ENCODE peak calls at places on chromosomes 16 and 17, in five cellular contexts. N, L, I, M and E are unnamed samples.

GRCh38 chr17:15777297-15777696 is 45.2 kb downstream of the TBC1D26 start:
- DNase-seq in N (no peak), L (no peak), I (no peak), M (no peak), E (no peak)

GRCh38 chr17:64778367-64779290 is 116.5 kb upstream of the SMURF2 start:
- DNase-seq in N (no peak), L (no peak), I (no peak), M (no peak), E (no peak)

GRCh38 chr16:48156790-48157209 is 1.0 kb upstream of the ABCC12 start:
- DNase-seq in N (peak), L (peak), I (peak), M (peak), E (peak)

GRCh38 chr17:49723423-49723822 is 15.7 kb upstream of the SLC35B1 start:
- DNase-seq in N (no peak), L (no peak), I (no peak), M (no peak), E (no peak)

GRCh38 chr16:80080287-80080851 is 460.4 kb upstream of the DYNLRB2 start:
- DNase-seq in N (no peak), L (no peak), I (no peak), M (no peak), E (no peak)

GRCh38 chr17:39772415-39772814 is 34.7 kb downstream of the GRB7 start:
- DNase-seq in N (no peak), L (no peak), I (no peak), M (no peak), E (no peak)

GRCh38 chr16:4945560-4946502 is 8.9 kb upstream of the PPL start:
- DNase-seq in N (no peak), L (no peak), I (peak), M (peak), E (no peak)

GRCh38 chr17:64230551-64231408 is 32.3 kb downstream of the TEX2 start:
- DNase-seq in N (peak), L (no peak), I (peak), M (no peak), E (peak)

GRCh38 chr16:19844945-19845641 is 39.6 kb downstream of the GPRC5B start:
- DNase-seq in N (peak), L (no peak), I (peak), M (no peak), E (peak)

GRCh38 chr16:71894229-71894920 is 956 bp upstream of the IST1 start:
- DNase-seq in N (no peak), L (no peak), I (peak), M (peak), E (peak)

GRCh38 chr16:69522732-69523404 is 42.9 kb upstream of the NFAT5 start:
- DNase-seq in N (no peak), L (no peak), I (no peak), M (peak), E (no peak)

GRCh38 chr17:48871551-48872351 is 20.8 kb upstream of the ATP5MC1 start:
- DNase-seq in N (no peak), L (no peak), I (no peak), M (no peak), E (peak)

GRCh38 chr17:17096438-17097178 is 54.4 kb downstream of the MPRIP start:
- DNase-seq in N (no peak), L (no peak), I (peak), M (no peak), E (no peak)

GRCh38 chr16:86789621-86790051 is 211.3 kb downstream of the FOXL1 start:
- DNase-seq in N (no peak), L (no peak), I (peak), M (no peak), E (no peak)

GRCh38 chr17:42189651-42189965 is 4.4 kb upstream of the HCRT start:
- DNase-seq in N (no peak), L (no peak), I (no peak), M (no peak), E (no peak)

GRCh38 chr17:69287168-69287567 is 39.8 kb downstream of the ABCA5 start:
- DNase-seq in N (no peak), L (no peak), I (no peak), M (peak), E (peak)

GRCh38 chr16:2428787-2429036 is 535 bp upstream of the CCNF start:
- DNase-seq in N (no peak), L (no peak), I (no peak), M (no peak), E (no peak)

GRCh38 chr16:2428051-2428786 is 1.0 kb upstream of the CCNF start:
- DNase-seq in N (no peak), L (no peak), I (no peak), M (no peak), E (peak)

GRCh38 chr16:2429771-2430663 is 770 bp downstream of the CCNF start:
- DNase-seq in N (no peak), L (no peak), I (no peak), M (no peak), E (peak)

GRCh38 chr16:2427526-2427925 is 1.7 kb upstream of the CCNF start:
- DNase-seq in N (no peak), L (no peak), I (no peak), M (no peak), E (no peak)

GRCh38 chr16:2429037-2429770 is at the start of gene CCNF:
- DNase-seq in N (peak), L (peak), I (peak), M (peak), E (peak)
- TF ChIP-seq CTCF in N (no peak), L (peak), I (no peak), M (no peak), E (no peak)

GRCh38 chr16:56972898-56973689 is 11.3 kb downstream of the CETP start:
- DNase-seq in N (no peak), L (no peak), I (no peak), M (no peak), E (no peak)

GRCh38 chr16:56971768-56972043 is 10.0 kb downstream of the CETP start:
- DNase-seq in N (no peak), L (no peak), I (no peak), M (no peak), E (no peak)

GRCh38 chr16:56974549-56975300 is 13.0 kb downstream of the CETP start:
- DNase-seq in N (no peak), L (no peak), I (no peak), M (no peak), E (no peak)

GRCh38 chr16:56970934-56971767 is 9.4 kb downstream of the CETP start:
- DNase-seq in N (no peak), L (no peak), I (peak), M (no peak), E (no peak)

GRCh38 chr16:56972403-56972802 is 10.7 kb downstream of the CETP start:
- DNase-seq in N (no peak), L (no peak), I (no peak), M (no peak), E (no peak)
- H3K4me3 ChIP-seq in N (no peak), L (no peak), I (no peak), M (no peak), E (no peak)

GRCh38 chr16:11354733-11355574 is 9.7 kb downstream of the RMI2 start:
- DNase-seq in N (no peak), L (no peak), I (peak), M (no peak), E (peak)
- TF ChIP-seq CTCF in N (no peak), L (no peak), I (no peak), M (no peak), E (peak)

GRCh38 chr16:77871932-77872331 is 83.6 kb downstream of the VAT1L start:
- DNase-seq in N (no peak), L (no peak), I (no peak), M (no peak), E (no peak)
- H3K4me3 ChIP-seq in N (no peak), L (no peak), I (no peak), M (no peak), E (no peak)

GRCh38 chr17:37124074-37124824 is 175.5 kb downstream of the AATF start:
- DNase-seq in N (peak), L (no peak), I (no peak), M (no peak), E (no peak)

GRCh38 chr17:37121616-37122015 is 172.9 kb downstream of the AATF start:
- DNase-seq in N (no peak), L (no peak), I (no peak), M (no peak), E (no peak)

DNA sequence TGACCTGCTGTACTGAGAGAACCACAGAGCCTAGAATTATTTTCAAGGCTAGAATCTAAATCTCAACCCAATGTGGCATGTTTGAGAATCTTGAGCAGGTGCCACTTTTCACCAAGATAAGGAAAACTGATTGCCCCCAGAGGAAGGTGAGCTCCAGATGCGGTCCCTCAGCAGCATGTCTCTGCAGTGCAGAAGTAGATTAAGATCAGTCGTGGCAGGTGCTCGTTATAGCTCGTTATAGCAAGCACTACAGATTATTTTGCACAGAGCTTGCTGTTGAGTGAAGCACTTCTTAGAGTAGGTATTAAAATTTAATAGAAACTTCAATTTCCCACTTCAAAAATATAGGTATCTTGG is 176.0 kb downstream of the AATF start:
- DNase-seq in N (no peak), L (no peak), I (no peak), M (no peak), E (no peak)
- TF ChIP-seq CTCF in N (no peak), L (no peak), I (no peak), M (no peak), E (no peak)

GRCh38 chr16:3520861-3521260 is 20.1 kb downstream of the CLUAP1 start:
- DNase-seq in N (no peak), L (no peak), I (no peak), M (no peak), E (no peak)
- H3K4me3 ChIP-seq in N (no peak), L (no peak), I (peak), M (no peak), E (no peak)